ENCODE peak calls at places on chromosomes 13 and 19, in six cellular contexts. D, W, S, Y, O and F are unnamed samples.

GRCh38 chr19:12864721-12865715 is 16.2 kb downstream of the DNASE2 start:
- DNase-seq in D (peak; percentile 75), W (no peak), S (no peak), O (no peak), Y (no peak), F (no peak)

GRCh38 chr19:1355258-1355973 is 28.3 kb upstream of the NDUFS7 start:
- DNase-seq in D (no peak), Y (no peak), W (no peak), O (no peak), S (no peak), F (no peak)

GRCh38 chr19:17607936-17608335 is 52.5 kb downstream of the COLGALT1 start:
- DNase-seq in W (no peak), D (no peak), S (no peak), Y (no peak), O (no peak), F (no peak)

GRCh38 chr19:1407662-1408299 is 395 bp downstream of the DAZAP1 start:
- DNase-seq in W (peak; percentile 27), S (no peak), Y (no peak), D (no peak), O (no peak), F (no peak)

GRCh38 chr13:27406178-27406939 is 18.1 kb upstream of the GTF3A start:
- DNase-seq in Y (no peak), D (peak; percentile 43), O (peak; percentile 43), S (no peak), W (peak; percentile 63), F (no peak)

GRCh38 chr13:100734194-100734720 is 59.7 kb upstream of the TMTC4 start:
- DNase-seq in O (no peak), S (no peak), Y (no peak), W (no peak), D (peak; percentile 97), F (no peak)

GRCh38 chr19:43541920-43542650 is 9.1 kb downstream of the ZNF575 start:
- DNase-seq in W (no peak), S (no peak), O (no peak), D (no peak), Y (no peak), F (no peak)

GRCh38 chr13:36571444-36571843 is 102.4 kb upstream of the SERTM1 start:
- DNase-seq in S (no peak), O (peak; percentile 55), D (no peak), Y (no peak), W (no peak), F (no peak)

GRCh38 chr19:425056-425455 is 16.1 kb upstream of the C2CD4C start:
- DNase-seq in Y (no peak), W (no peak), O (no peak), D (no peak), S (no peak), F (no peak)

GRCh38 chr19:50434525-50434924 is 1.8 kb downstream of the MYBPC2 start:
- DNase-seq in D (no peak), Y (no peak), S (no peak), O (no peak), W (no peak), F (no peak)

GRCh38 chr19:990119-990571 is 6.0 kb downstream of the WDR18 start:
- DNase-seq in W (no peak), S (no peak), D (no peak), Y (no peak), O (no peak), F (no peak)

GRCh38 chr13:26376430-26376829 is 122.5 kb downstream of the CDK8 start:
- DNase-seq in O (no peak), Y (no peak), D (no peak), S (no peak), W (no peak), F (no peak)

GRCh38 chr19:6678690-6679109 is 8.7 kb upstream of the TNFSF14 start:
- DNase-seq in O (peak; percentile 65), D (no peak), S (no peak), Y (no peak), W (peak; percentile 32), F (no peak)

GRCh38 chr19:18144361-18144760 is 8.6 kb upstream of the PIK3R2 start:
- DNase-seq in D (no peak), S (no peak), Y (no peak), W (no peak), O (no peak), F (no peak)

GRCh38 chr13:20714563-20715339 is 11.3 kb downstream of the IL17D start:
- DNase-seq in Y (peak; percentile 84), W (no peak), D (no peak), S (no peak), O (no peak), F (peak; percentile 75)

GRCh38 chr19:50551713-50552187 is 16.5 kb downstream of the LRRC4B start:
- DNase-seq in D (no peak), O (no peak), Y (no peak), W (no peak), S (no peak), F (no peak)

GRCh38 chr13:112248909-112249592 is 127.1 kb upstream of the SPACA7 start:
- DNase-seq in D (no peak), W (no peak), S (no peak), O (no peak), Y (no peak), F (no peak)

GRCh38 chr13:32232263-32232662 is 82.9 kb downstream of the ZAR1L start:
- DNase-seq in W (no peak), O (no peak), S (no peak), D (no peak), Y (no peak), F (no peak)

GRCh38 chr19:1237754-1238372 is at the start of gene CBARP:
- DNase-seq in S (no peak), Y (peak; percentile 51), D (no peak), W (no peak), O (no peak), F (no peak)

GRCh38 chr19:44653977-44654784 is 10.5 kb downstream of the PVR start:
- DNase-seq in S (peak; percentile 65), D (peak; percentile 36), Y (peak; percentile 72), W (peak; percentile 85), O (peak; percentile 56), F (no peak)

GRCh38 chr19:46383171-46383815 is 30.1 kb downstream of the CCDC8 start:
- DNase-seq in D (no peak), W (no peak), S (no peak), Y (no peak), O (no peak), F (peak; percentile 29)

GRCh38 chr19:46381346-46381745 is 32.0 kb downstream of the CCDC8 start:
- DNase-seq in Y (no peak), S (no peak), D (no peak), O (no peak), W (no peak), F (peak; percentile 31)

GRCh38 chr19:46380690-46381089 is 32.7 kb downstream of the CCDC8 start:
- DNase-seq in O (no peak), S (no peak), D (no peak), W (no peak), Y (no peak), F (no peak)

GRCh38 chr19:46383846-46384245 is 29.5 kb downstream of the CCDC8 start:
- DNase-seq in O (no peak), W (no peak), S (no peak), Y (no peak), D (no peak), F (peak; percentile 46)

DNA sequence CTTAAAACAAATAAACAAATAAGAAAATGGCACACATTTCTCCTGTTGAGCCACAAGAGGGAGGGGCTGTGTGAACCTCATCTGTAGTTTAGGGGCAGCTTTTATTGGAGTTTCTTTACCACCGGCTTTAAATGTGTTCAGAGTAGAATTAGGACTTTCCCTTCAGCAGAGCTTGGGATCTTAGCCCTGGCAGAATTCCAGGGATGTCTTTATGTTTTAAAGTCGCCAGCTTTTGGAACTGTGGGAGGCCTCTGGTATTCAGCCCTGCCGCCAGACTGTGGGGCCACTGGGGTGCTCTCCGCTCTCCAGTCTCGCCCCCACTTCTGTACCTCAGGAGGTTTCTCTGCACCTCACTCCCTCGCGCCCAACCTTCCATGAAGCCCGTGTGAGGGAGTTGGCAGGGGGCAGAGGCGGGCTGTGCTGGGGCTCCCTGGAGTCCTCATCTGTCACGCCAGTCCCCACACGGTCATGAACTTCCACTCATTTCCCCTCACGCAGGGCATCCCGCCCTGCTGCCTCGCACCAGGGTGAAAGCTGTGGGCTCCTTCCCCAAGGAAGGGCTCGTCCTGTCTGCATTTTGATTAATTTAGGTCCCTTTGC is 31.5 kb downstream of the CCDC8 start:
- DNase-seq in W (no peak), Y (no peak), O (no peak), S (no peak), D (no peak), F (peak; percentile 69)
- H3K36me3 ChIP-seq in W (peaks cover 62% of the 10 kb centered on the region), Y (peaks cover 3% of the 10 kb centered on the region), O (peaks cover 20% of the 10 kb centered on the region), S (peaks cover 29% of the 10 kb centered on the region), D (peaks cover 14% of the 10 kb centered on the region), F (peaks cover 65% of the 10 kb centered on the region)

GRCh38 chr19:28500982-28501633 is 711.8 kb downstream of the UQCRFS1 start:
- DNase-seq in D (no peak), S (no peak), Y (no peak), O (no peak), W (no peak), F (no peak)

GRCh38 chr19:28501979-28502378 is 711.0 kb downstream of the UQCRFS1 start:
- DNase-seq in S (no peak), D (no peak), O (no peak), W (no peak), Y (no peak), F (no peak)

GRCh38 chr19:28504727-28505126 is 708.2 kb downstream of the UQCRFS1 start:
- DNase-seq in W (no peak), D (no peak), S (no peak), O (no peak), Y (no peak), F (no peak)

GRCh38 chr19:28504139-28504538 is 708.8 kb downstream of the UQCRFS1 start:
- DNase-seq in Y (no peak), D (no peak), S (no peak), W (no peak), O (no peak), F (no peak)

DNA sequence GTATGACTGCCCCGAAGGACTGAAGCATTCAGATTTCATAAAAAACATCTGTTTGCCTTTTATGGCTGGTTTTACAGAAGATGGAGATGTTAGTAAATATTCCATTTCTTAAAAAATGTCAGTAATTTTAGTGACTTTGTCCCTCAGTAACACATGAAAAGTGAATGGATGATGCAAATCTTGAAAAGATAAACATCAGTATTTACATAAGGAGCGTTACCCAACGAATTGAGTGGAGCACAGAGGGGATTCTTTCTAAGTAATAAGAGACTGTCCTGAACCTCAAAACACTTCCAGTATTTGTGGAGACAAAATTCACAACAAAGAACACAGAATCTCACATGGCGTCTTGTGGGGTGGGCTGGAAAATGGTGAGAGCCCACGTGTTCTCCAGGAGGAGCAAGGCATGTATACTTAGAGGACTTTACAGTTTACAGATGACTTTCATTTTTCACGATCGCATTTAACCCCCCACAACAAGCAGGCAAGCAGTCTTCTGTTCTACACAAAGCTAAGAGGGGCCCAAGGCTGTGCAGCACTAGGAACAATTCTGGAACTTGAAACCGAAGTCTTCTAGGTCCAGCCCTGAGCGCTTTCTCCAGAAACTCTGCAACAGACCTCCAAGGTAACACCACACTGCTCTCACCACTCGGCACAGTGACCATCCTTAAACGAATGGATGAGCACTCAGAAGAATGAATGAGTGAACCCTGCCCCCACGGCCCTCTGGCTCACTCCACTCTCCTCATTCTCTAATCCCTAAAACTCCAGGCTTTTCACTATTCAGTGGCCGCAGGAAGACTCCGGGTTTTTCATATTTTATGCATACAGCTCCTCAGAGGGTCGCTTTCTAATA is 709.8 kb downstream of the UQCRFS1 start:
- DNase-seq in O (no peak), Y (no peak), S (no peak), D (no peak), W (no peak), F (no peak)
- H3K36me3 ChIP-seq in O (no peaks in the 10 kb centered on the region), Y (no peaks in the 10 kb centered on the region), S (no peaks in the 10 kb centered on the region), D (no peaks in the 10 kb centered on the region), W (no peaks in the 10 kb centered on the region), F (no peaks in the 10 kb centered on the region)

GRCh38 chr19:2797280-2797679 is 12.0 kb downstream of the THOP1 start:
- DNase-seq in Y (no peak), W (no peak), O (no peak), D (no peak), S (no peak), F (no peak)
- H3K36me3 ChIP-seq in Y (peaks cover 3% of the 10 kb centered on the region), W (peaks cover 10% of the 10 kb centered on the region), O (peaks cover 18% of the 10 kb centered on the region), D (peaks cover 28% of the 10 kb centered on the region), S (peaks cover 43% of the 10 kb centered on the region), F (peaks cover 33% of the 10 kb centered on the region)

GRCh38 chr19:54388001-54388802 is 23.5 kb upstream of the LAIR1 start:
- DNase-seq in Y (no peak), W (peak; percentile 75), O (no peak), D (no peak), S (peak; percentile 72), F (no peak)
- H3K36me3 ChIP-seq in Y (no peaks in the 10 kb centered on the region), W (no peaks in the 10 kb centered on the region), O (no peaks in the 10 kb centered on the region), D (no peaks in the 10 kb centered on the region), S (no peaks in the 10 kb centered on the region), F (no peaks in the 10 kb centered on the region)